ENCODE peak calls at places on chromosome 20, in four cellular contexts. U, C, D and E are unnamed samples.
A peak's percentile ranks its signal among the peaks of the same experiment; 100 is the strongest.

GRCh38 chr20:44011251-44011940 is 96.7 kb downstream of the TOX2 start:
- DNase-seq in U (no peak), C (no peak), D (no peak), E (no peak)

GRCh38 chr20:52047811-52048302 is 143.7 kb downstream of the ZFP64 start:
- DNase-seq in U (no peak), C (no peak), D (no peak), E (no peak)

GRCh38 chr20:52201395-52201794 is 9.8 kb upstream of the ZFP64 start:
- DNase-seq in U (no peak), C (no peak), D (no peak), E (no peak)

GRCh38 chr20:61905781-61906523 is 159.7 kb downstream of the TAF4 start:
- DNase-seq in U (no peak), C (no peak), D (no peak), E (no peak)

GRCh38 chr20:2358006-2358405 is 22.7 kb upstream of the TGM6 start:
- DNase-seq in U (no peak), C (no peak), D (no peak), E (no peak)

GRCh38 chr20:51531141-51531710 is 11.3 kb downstream of the NFATC2 start:
- DNase-seq in U (no peak), C (peak; percentile 59), D (peak; percentile 76), E (no peak)

GRCh38 chr20:49045440-49046086 is 549 bp upstream of the CSE1L start:
- DNase-seq in U (peak; percentile 25), C (no peak), D (no peak), E (no peak)

GRCh38 chr20:18057106-18057993 is at the start of gene OVOL2:
- DNase-seq in U (peak; percentile 18), C (peak; percentile 94), D (peak; percentile 60), E (peak; percentile 87)

GRCh38 chr20:3046677-3047462 is 1.0 kb downstream of the MRPS26 start:
- DNase-seq in U (no peak), C (no peak), D (peak; percentile 34), E (no peak)

GRCh38 chr20:48999890-49000870 is 45.9 kb upstream of the CSE1L start:
- DNase-seq in U (no peak), C (no peak), D (no peak), E (no peak)

GRCh38 chr20:31717478-31717946 is 5.2 kb downstream of the BCL2L1 start:
- DNase-seq in U (no peak), C (no peak), D (no peak), E (no peak)

GRCh38 chr20:63451821-63452220 is 20.6 kb downstream of the KCNQ2 start:
- DNase-seq in U (no peak), C (peak; percentile 76), D (no peak), E (no peak)

GRCh38 chr20:37378785-37379598 is 33.1 kb downstream of the SRC start:
- DNase-seq in U (peak; percentile 81), C (no peak), D (peak; percentile 29), E (no peak)
- H3K27ac ChIP-seq in U (peak overlapping the region; percentile 91), C (peak overlapping the region; percentile 40), D (peak overlapping the region; percentile 60), E (no peak overlapping the region)

DNA sequence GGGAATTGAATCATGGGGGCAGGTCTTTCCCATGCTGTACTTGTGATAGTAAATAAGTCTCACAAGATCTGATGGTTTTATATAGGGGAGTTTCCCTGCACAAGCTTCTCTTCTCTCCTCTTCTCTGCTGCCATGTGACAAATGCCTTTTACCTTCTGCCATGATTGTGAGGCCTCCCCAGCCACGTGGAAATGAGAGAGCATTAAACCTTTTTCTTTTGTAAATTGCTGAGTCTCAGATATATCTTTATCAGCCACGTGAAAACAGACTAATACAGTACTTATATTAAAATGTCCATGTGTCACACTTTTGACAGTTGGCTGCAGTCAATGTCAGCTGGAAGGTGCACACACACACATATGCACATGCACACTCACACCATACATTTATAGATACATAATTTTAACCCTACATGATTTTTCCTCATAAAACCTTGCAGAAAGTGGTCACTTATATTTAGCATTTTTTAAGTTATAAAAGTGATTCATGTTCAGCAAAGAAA is 128.9 kb downstream of the OTOR start:
- DNase-seq in U (no peak), C (no peak), D (no peak), E (no peak)
- TF ChIP-seq POLR2AphosphoS5 in U (no peak), C (no peak), D (no peak), E (no peak)

GRCh38 chr20:56174416-56174815 is 74.1 kb upstream of the MC3R start:
- DNase-seq in U (no peak), C (no peak), D (no peak), E (no peak)
- H3K9me3 ChIP-seq in U (no peaks in the 10 kb centered on the region), C (no peaks in the 10 kb centered on the region), D (no peaks in the 10 kb centered on the region), E (no peaks in the 10 kb centered on the region)

DNA sequence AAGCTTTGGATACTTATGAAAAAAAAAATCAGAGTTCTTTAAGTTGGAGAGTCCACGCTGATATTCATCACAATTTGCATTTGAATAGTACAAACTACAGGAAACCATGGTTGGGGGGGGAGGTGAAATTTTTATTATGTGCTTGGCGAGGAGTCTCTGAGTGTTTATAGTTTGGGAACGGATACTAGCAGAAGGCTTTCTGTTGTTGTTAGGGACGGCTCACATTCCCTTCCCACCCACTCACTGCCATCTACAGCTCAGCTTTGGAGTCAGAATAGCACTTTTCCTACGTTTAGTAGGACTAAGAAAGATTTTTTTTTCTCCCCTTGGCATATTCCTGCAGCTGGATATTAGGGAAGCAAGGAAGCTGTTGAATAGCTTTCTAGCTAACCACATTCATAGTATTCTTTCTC is 235.0 kb upstream of the ZNF217 start:
- DNase-seq in U (peak; percentile 37), C (no peak), D (peak; percentile 29), E (no peak)
- H3K27ac ChIP-seq in U (peak overlapping the region; percentile 79), C (peak overlapping the region; percentile 84), D (peak overlapping the region; percentile 97), E (peak overlapping the region; percentile 89)

GRCh38 chr20:39283464-39283863 is 321.3 kb downstream of the DHX35 start:
- DNase-seq in U (no peak), C (no peak), D (no peak), E (no peak)

GRCh38 chr20:39277185-39277584 is 315.0 kb downstream of the DHX35 start:
- DNase-seq in U (no peak), C (no peak), D (no peak), E (no peak)

GRCh38 chr20:39280875-39281274 is 318.7 kb downstream of the DHX35 start:
- DNase-seq in U (no peak), C (no peak), D (no peak), E (no peak)

DNA sequence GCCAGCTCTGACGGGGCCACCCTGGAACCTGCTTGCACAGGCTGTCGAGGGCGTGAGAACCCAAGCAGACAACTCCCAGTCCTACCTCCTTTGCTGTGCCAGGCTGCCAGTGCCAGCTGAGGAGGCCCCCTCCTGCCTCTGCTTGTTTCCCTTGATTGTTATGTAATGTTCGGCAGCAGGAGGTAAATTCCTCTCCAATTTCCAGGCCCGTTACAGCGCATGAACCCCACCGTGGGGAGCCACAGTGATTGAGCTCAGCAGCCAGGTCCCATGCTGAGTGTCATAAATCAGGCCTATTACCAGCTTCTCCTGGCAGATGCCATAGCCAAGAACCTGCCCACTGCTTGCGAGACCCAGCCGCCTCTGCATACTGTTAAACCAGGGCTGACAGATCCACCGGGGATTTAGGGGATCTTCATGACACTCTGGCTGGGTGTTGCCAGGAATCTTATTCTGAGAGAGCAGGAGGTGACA is 320.5 kb downstream of the DHX35 start:
- DNase-seq in U (no peak), C (no peak), D (no peak), E (no peak)
- TF ChIP-seq POLR2AphosphoS5 in U (no peak), C (no peak), D (no peak), E (no peak)

DNA sequence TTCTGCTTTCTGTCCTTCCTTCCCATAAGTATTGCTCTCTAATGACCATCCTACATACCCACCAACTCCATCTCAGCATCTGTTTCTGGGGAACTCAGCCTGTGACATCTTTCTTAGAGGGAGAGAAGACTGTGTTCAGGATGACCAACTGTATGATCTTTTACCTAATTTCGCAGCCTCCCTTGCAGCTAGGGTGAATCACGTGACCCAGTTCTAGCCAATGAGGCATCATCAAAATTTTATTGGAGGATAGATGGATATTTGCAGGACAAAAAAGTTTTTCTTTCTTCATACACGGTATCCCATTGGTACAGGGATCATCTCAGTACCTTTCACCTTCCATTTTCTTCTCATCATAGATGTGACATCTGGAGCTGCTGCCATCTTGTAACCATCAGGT is 14.4 kb upstream of the MC3R start:
- DNase-seq in U (peak; percentile 31), C (no peak), D (no peak), E (no peak)
- H3K9me3 ChIP-seq in U (no peaks in the 10 kb centered on the region), C (no peaks in the 10 kb centered on the region), D (no peaks in the 10 kb centered on the region), E (peaks cover 13% of the 10 kb centered on the region)

DNA sequence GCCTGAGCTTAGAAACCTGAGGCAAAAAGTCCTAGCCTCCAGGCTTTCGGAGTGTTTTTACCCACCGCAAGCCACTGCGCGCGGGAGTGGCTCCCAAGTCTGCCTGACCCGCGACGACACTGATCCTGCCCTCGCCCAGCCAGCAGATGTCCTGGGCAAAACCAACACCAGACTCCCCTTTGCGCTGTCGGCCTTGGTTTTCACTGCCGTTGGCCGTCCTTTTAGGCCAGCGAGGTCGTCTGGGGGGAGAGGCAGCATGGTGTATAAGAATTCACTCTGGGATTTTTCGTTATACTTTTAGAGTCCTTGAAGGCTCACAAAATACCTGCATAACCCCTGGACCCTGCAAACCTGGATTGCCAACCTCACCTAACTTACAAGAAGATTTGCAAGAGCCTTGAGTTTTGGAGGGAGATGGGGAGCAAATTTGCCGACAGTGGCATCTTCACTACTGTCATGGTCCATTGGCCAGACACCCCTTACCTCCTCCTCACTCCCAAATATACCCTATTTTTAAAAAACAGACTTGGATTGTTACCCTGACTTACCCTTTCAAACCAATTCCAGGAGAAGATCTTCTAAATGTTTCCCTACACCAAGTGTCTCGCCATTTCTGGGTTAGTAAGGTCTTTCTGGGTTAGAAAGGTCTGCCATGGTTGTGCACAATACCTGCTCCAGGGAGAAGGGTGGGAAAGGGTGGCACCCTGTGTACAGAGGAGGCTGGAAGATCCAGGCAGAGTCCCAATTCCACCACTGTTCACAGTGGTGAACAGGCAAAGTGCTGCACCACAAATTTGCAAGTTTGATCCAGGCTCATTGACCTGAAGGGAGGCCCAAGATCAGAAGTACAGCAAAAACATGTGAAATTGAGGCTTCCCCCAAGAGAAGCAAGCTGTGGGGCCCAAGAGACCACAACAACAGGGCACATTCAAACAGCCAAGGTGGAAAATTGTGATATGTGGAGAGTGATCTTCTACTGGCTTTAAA is 4.4 kb downstream of the FOXA2 start:
- DNase-seq in U (no peak), C (no peak), D (no peak), E (no peak)
- H3K27ac ChIP-seq in U (no peak overlapping the region), C (peak overlapping the region; percentile 86), D (no peak overlapping the region), E (no peak overlapping the region)